ENCODE peak calls at places on chromosomes 4 and X, in four cellular contexts. N is H1, O is heart left ventricle, I is esophagus squamous epithelium. V is an unnamed sample. For H3K4me1 and H3K36me3, the result is how much of the 10 kb centered on the place peaks cover.

GRCh38 chr4:20895988-20896387 is 195.7 kb downstream of the PACRGL start:
- DNase-seq in N (no peak), O (no peak), I (no peak), V (no peak)

GRCh38 chr4:33924239-33924638 is 2320.1 kb downstream of the ARAP2 start:
- DNase-seq in N (no peak), O (no peak), I (no peak), V (no peak)

GRCh38 chr4:55321707-55322264 is 24.3 kb upstream of the SRD5A3 start:
- DNase-seq in N (no peak), O (peak), I (no peak), V (no peak)

GRCh38 chr4:66373268-66373667 is 703.0 kb upstream of the EPHA5 start:
- DNase-seq in N (no peak), O (no peak), I (no peak), V (no peak)

GRCh38 chr4:130808492-130808891 is 1712.5 kb downstream of the C4orf33 start:
- DNase-seq in N (no peak), O (no peak), I (no peak), V (no peak)

GRCh38 chr4:163649557-163650091 is 155.1 kb downstream of the TMA16 start:
- DNase-seq in N (no peak), O (no peak), I (no peak), V (no peak)

GRCh38 chr4:54837576-54838140 is 179.9 kb downstream of the KIT start:
- DNase-seq in N (no peak), O (no peak), I (no peak), V (no peak)

GRCh38 chrX:71950066-71950465 is 39.4 kb downstream of the NHSL2 start:
- DNase-seq in N (no peak), O (no peak), I (no peak), V (no peak)

GRCh38 chr4:184424279-184424678 is 50.1 kb downstream of the IRF2 start:
- DNase-seq in N (no peak), O (no peak), I (no peak), V (no peak)

GRCh38 chr4:108314900-108315589 is 146.3 kb upstream of the LEF1 start:
- DNase-seq in N (no peak), O (no peak), I (no peak), V (no peak)

GRCh38 chrX:81237516-81237915 is 35.6 kb downstream of the SH3BGRL start:
- DNase-seq in N (no peak), O (no peak), I (no peak), V (no peak)
- H3K4me1 ChIP-seq in N (under half), O (under half), I (under half), V (under half)

GRCh38 chr4:145161549-145161948 is 18.8 kb downstream of the OTUD4 start:
- DNase-seq in N (no peak), O (no peak), I (no peak), V (no peak)
- H3K36me3 ChIP-seq in N (under half), O (under half), I (under half), V (under half)

GRCh38 chr4:186069734-186070133 is 778 bp downstream of the TLR3 start:
- DNase-seq in N (no peak), O (no peak), I (no peak), V (no peak)
- H3K4me1 ChIP-seq in N (under half), O (under half), I (under half), V (under half)

GRCh38 chr4:8231551-8232049 is 32.5 kb downstream of the SH3TC1 start:
- DNase-seq in N (no peak), O (no peak), I (no peak), V (no peak)
- H3K36me3 ChIP-seq in N (under half), O (under half), I (under half), V (under half)

GRCh38 chr4:140046573-140046972 is 107.4 kb downstream of the MAML3 start:
- DNase-seq in N (no peak), O (no peak), I (no peak), V (no peak)
- H3K4me1 ChIP-seq in N (under half), O (under half), I (under half), V (under half)

GRCh38 chr4:109511414-109511813 is 48.6 kb upstream of the MCUB start:
- DNase-seq in N (no peak), O (no peak), I (no peak), V (no peak)

GRCh38 chr4:109506890-109507289 is 53.2 kb upstream of the MCUB start:
- DNase-seq in N (no peak), O (no peak), I (no peak), V (no peak)

GRCh38 chr4:109510687-109511086 is 49.4 kb upstream of the MCUB start:
- DNase-seq in N (no peak), O (no peak), I (no peak), V (no peak)
- H3K36me3 ChIP-seq in N (under half), O (under half), I (under half), V (under half)

DNA sequence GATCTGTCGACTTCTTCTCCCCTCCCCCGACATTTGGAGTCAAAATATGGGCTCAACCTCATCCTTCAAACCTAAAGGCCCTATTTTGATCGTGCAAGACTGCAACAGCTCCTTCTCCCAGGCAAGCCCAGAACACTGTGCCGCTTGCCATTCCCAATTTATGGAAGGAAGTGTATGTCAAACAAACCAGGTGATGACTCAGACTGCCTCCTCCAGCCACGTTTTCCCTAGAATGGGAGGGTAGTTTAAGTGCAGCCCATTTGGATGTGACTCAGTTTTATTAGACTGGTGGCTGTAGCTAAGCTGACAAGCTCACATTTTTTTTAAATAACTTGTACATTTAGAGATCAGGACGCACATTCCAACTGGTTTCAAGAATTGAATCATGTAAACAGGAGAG is 570.4 kb upstream of the DIPK2B start:
- DNase-seq in N (no peak), O (no peak), I (no peak), V (no peak)
- H3K4me1 ChIP-seq in N (under half), O (under half), I (under half), V (under half)